ENCODE peak calls at places on chromosomes 13 and 19, in seven cellular contexts. One of them, this sample, is unnamed.

GRCh38 chr13:97306646-97307045 is 84.5 kb downstream of the MBNL2 start:
- DNase-seq in K562: no peak
- DNase-seq in WTC11: no peak
- DNase-seq in pons: no peak
- DNase-seq in ACHN: no peak
- DNase-seq in astrocyte: no peak
- DNase-seq in omental fat pad: no peak
- DNase-seq in this sample: no peak

GRCh38 chr13:92590503-92590908 is 636.1 kb upstream of the GPC6 start:
- DNase-seq in K562: no peak
- DNase-seq in WTC11: no peak
- DNase-seq in pons: no peak
- DNase-seq in ACHN: no peak
- DNase-seq in astrocyte: peak
- DNase-seq in omental fat pad: no peak
- DNase-seq in this sample: no peak

GRCh38 chr13:36858285-36858684 is 39.3 kb downstream of the RFXAP start:
- DNase-seq in K562: peak
- DNase-seq in WTC11: no peak
- DNase-seq in pons: peak
- DNase-seq in ACHN: peak
- DNase-seq in astrocyte: peak
- DNase-seq in omental fat pad: no peak
- DNase-seq in this sample: peak

GRCh38 chr19:17555929-17556813 is 722 bp downstream of the COLGALT1 start:
- DNase-seq in K562: peak
- DNase-seq in WTC11: peak
- DNase-seq in pons: peak
- DNase-seq in ACHN: peak
- DNase-seq in astrocyte: peak
- DNase-seq in omental fat pad: no peak
- DNase-seq in this sample: peak

GRCh38 chr19:48030073-48030472 is 13.8 kb downstream of the CABP5 start:
- DNase-seq in K562: no peak
- DNase-seq in WTC11: no peak
- DNase-seq in pons: no peak
- DNase-seq in ACHN: no peak
- DNase-seq in astrocyte: no peak
- DNase-seq in omental fat pad: no peak
- DNase-seq in this sample: peak

GRCh38 chr13:84917252-84917878 is 881.9 kb downstream of the SLITRK6 start:
- DNase-seq in K562: no peak
- DNase-seq in WTC11: no peak
- DNase-seq in pons: peak
- DNase-seq in ACHN: peak
- DNase-seq in astrocyte: peak
- DNase-seq in omental fat pad: no peak
- DNase-seq in this sample: peak

GRCh38 chr19:42334697-42335373 is 9.4 kb downstream of the MEGF8 start:
- DNase-seq in K562: no peak
- DNase-seq in WTC11: no peak
- DNase-seq in pons: no peak
- DNase-seq in ACHN: no peak
- DNase-seq in astrocyte: no peak
- DNase-seq in omental fat pad: no peak
- DNase-seq in this sample: no peak

GRCh38 chr19:47110521-47111080 is 3.0 kb downstream of the ZC3H4 start:
- DNase-seq in K562: peak
- DNase-seq in WTC11: no peak
- DNase-seq in pons: peak
- DNase-seq in ACHN: no peak
- DNase-seq in astrocyte: no peak
- DNase-seq in omental fat pad: no peak
- DNase-seq in this sample: peak

GRCh38 chr13:100887729-100888151 is 213.1 kb upstream of the TMTC4 start:
- DNase-seq in K562: no peak
- DNase-seq in WTC11: no peak
- DNase-seq in pons: no peak
- DNase-seq in ACHN: peak
- DNase-seq in astrocyte: peak
- DNase-seq in omental fat pad: no peak
- DNase-seq in this sample: no peak

GRCh38 chr13:112452380-112453206 is 76.4 kb downstream of the SPACA7 start:
- DNase-seq in K562: no peak
- DNase-seq in WTC11: no peak
- DNase-seq in pons: no peak
- DNase-seq in ACHN: no peak
- DNase-seq in astrocyte: no peak
- DNase-seq in omental fat pad: no peak
- DNase-seq in this sample: no peak

GRCh38 chr19:35055715-35056179 is 14.2 kb downstream of the HPN start:
- DNase-seq in K562: no peak
- DNase-seq in WTC11: peak
- DNase-seq in pons: no peak
- DNase-seq in ACHN: no peak
- DNase-seq in astrocyte: no peak
- DNase-seq in omental fat pad: no peak
- DNase-seq in this sample: peak

GRCh38 chr13:27770809-27771208 is 21.5 kb upstream of the GSX1 start:
- DNase-seq in K562: no peak
- DNase-seq in WTC11: peak
- DNase-seq in pons: peak
- DNase-seq in ACHN: peak
- DNase-seq in astrocyte: no peak
- DNase-seq in omental fat pad: no peak
- DNase-seq in this sample: peak

GRCh38 chr19:52567921-52568320 is 2.2 kb upstream of the ZNF701 start:
- DNase-seq in K562: no peak
- DNase-seq in WTC11: no peak
- DNase-seq in pons: no peak
- DNase-seq in ACHN: no peak
- DNase-seq in astrocyte: no peak
- DNase-seq in omental fat pad: no peak
- DNase-seq in this sample: no peak

GRCh38 chr13:49530452-49530851 is 34.7 kb downstream of the PHF11 start:
- DNase-seq in K562: no peak
- DNase-seq in WTC11: no peak
- DNase-seq in pons: peak
- DNase-seq in ACHN: no peak
- DNase-seq in astrocyte: no peak
- DNase-seq in omental fat pad: no peak
- DNase-seq in this sample: peak

GRCh38 chr13:111186305-111186930 is 71.3 kb downstream of the ARHGEF7 start:
- DNase-seq in K562: no peak
- DNase-seq in WTC11: no peak
- DNase-seq in pons: no peak
- DNase-seq in ACHN: no peak
- DNase-seq in astrocyte: no peak
- DNase-seq in omental fat pad: no peak
- DNase-seq in this sample: no peak

GRCh38 chr19:40921005-40921897 is 39.2 kb upstream of the CYP2A7 start:
- DNase-seq in K562: no peak
- DNase-seq in WTC11: no peak
- DNase-seq in pons: no peak
- DNase-seq in ACHN: peak
- DNase-seq in astrocyte: no peak
- DNase-seq in omental fat pad: no peak
- DNase-seq in this sample: no peak

GRCh38 chr13:48491423-48492122 is 41.3 kb downstream of the RCBTB2 start:
- DNase-seq in K562: no peak
- DNase-seq in WTC11: no peak
- DNase-seq in pons: no peak
- DNase-seq in ACHN: no peak
- DNase-seq in astrocyte: no peak
- DNase-seq in omental fat pad: no peak
- DNase-seq in this sample: no peak

GRCh38 chr19:3822683-3823344 is 36.6 kb upstream of the MATK start:
- DNase-seq in K562: no peak
- DNase-seq in WTC11: no peak
- DNase-seq in pons: no peak
- DNase-seq in ACHN: no peak
- DNase-seq in astrocyte: no peak
- DNase-seq in omental fat pad: no peak
- DNase-seq in this sample: no peak

GRCh38 chr19:19405919-19406877 is 723 bp downstream of the GATAD2A start:
- DNase-seq in K562: peak
- DNase-seq in WTC11: peak
- DNase-seq in pons: no peak
- DNase-seq in ACHN: peak
- DNase-seq in astrocyte: peak
- DNase-seq in omental fat pad: no peak
- DNase-seq in this sample: peak

GRCh38 chr19:4059931-4060620 is 6.6 kb downstream of the ZBTB7A start:
- DNase-seq in K562: peak
- DNase-seq in WTC11: no peak
- DNase-seq in pons: no peak
- DNase-seq in ACHN: no peak
- DNase-seq in astrocyte: no peak
- DNase-seq in omental fat pad: no peak
- DNase-seq in this sample: no peak

GRCh38 chr19:56383826-56384605 is 9.3 kb downstream of the ZNF582 start:
- DNase-seq in K562: no peak
- DNase-seq in WTC11: no peak
- DNase-seq in pons: no peak
- DNase-seq in ACHN: no peak
- DNase-seq in astrocyte: no peak
- DNase-seq in omental fat pad: no peak
- DNase-seq in this sample: no peak

GRCh38 chr19:19860756-19861390 is 4.8 kb upstream of the ZNF253 start:
- DNase-seq in K562: peak
- DNase-seq in WTC11: peak
- DNase-seq in pons: peak
- DNase-seq in ACHN: no peak
- DNase-seq in astrocyte: no peak
- DNase-seq in omental fat pad: peak
- DNase-seq in this sample: no peak

GRCh38 chr13:39811696-39812095 is 156.2 kb downstream of the COG6 start:
- DNase-seq in K562: no peak
- DNase-seq in WTC11: no peak
- DNase-seq in pons: no peak
- DNase-seq in ACHN: no peak
- DNase-seq in astrocyte: no peak
- DNase-seq in omental fat pad: no peak
- DNase-seq in this sample: peak

GRCh38 chr19:42295831-42296525 is 6.0 kb upstream of the PRR19 start:
- DNase-seq in K562: peak
- DNase-seq in WTC11: peak
- DNase-seq in pons: peak
- DNase-seq in ACHN: peak
- DNase-seq in astrocyte: no peak
- DNase-seq in omental fat pad: peak
- DNase-seq in this sample: peak

GRCh38 chr19:55369651-55370304 is 485 bp downstream of the IL11 start:
- DNase-seq in K562: peak
- DNase-seq in WTC11: peak
- DNase-seq in pons: no peak
- DNase-seq in ACHN: peak
- DNase-seq in astrocyte: peak
- DNase-seq in omental fat pad: no peak
- DNase-seq in this sample: peak

GRCh38 chr19:8663920-8664670 is 33.7 kb downstream of the NFILZ start:
- DNase-seq in K562: peak
- DNase-seq in WTC11: no peak
- DNase-seq in pons: no peak
- DNase-seq in ACHN: no peak
- DNase-seq in astrocyte: no peak
- DNase-seq in omental fat pad: no peak
- DNase-seq in this sample: no peak

This sample was measured in NCI-H82.